ENCODE peak calls at places on chromosomes 11 and 22, in five cellular contexts. S is GM12878, K is HCT116, B is prostate gland, J is HepG2. N is an unnamed sample.

GRCh38 chr11:46373787-46374740 is 7.4 kb upstream of the MDK start:
- DNase-seq in S (no peak), K (no peak), B (no peak), J (no peak), N (no peak)

GRCh38 chr11:48108231-48109045 is 108.2 kb upstream of the OR4B1 start:
- DNase-seq in S (no peak), K (no peak), B (no peak), J (no peak), N (no peak)

GRCh38 chr11:123065634-123066033 is 3.7 kb upstream of the HSPA8 start:
- DNase-seq in S (no peak), K (no peak), B (no peak), J (no peak), N (no peak)

GRCh38 chr11:65655570-65656332 is 7.0 kb downstream of the RELA start:
- DNase-seq in S (no peak), K (no peak), B (no peak), J (no peak), N (no peak)

GRCh38 chr11:77505956-77506355 is 32.1 kb upstream of the PAK1 start:
- DNase-seq in S (no peak), K (no peak), B (peak), J (no peak), N (no peak)

GRCh38 chr11:4087551-4087950 is 7.0 kb upstream of the RRM1 start:
- DNase-seq in S (no peak), K (no peak), B (no peak), J (no peak), N (no peak)

GRCh38 chr11:117587416-117587815 is 209.6 kb downstream of the DSCAML1 start:
- DNase-seq in S (no peak), K (no peak), B (no peak), J (no peak), N (no peak)

GRCh38 chr11:46281374-46281831 is 3.9 kb downstream of the CREB3L1 start:
- DNase-seq in S (no peak), K (no peak), B (peak), J (no peak), N (no peak)

GRCh38 chr11:19872526-19873135 is 160.0 kb downstream of the NAV2 start:
- DNase-seq in S (no peak), K (no peak), B (no peak), J (no peak), N (no peak)

GRCh38 chr11:86918943-86919342 is 36.3 kb downstream of the FZD4 start:
- DNase-seq in S (no peak), K (no peak), B (no peak), J (no peak), N (no peak)

GRCh38 chr11:123475478-123475877 is 45.4 kb downstream of the GRAMD1B start:
- DNase-seq in S (no peak), K (no peak), B (no peak), J (no peak), N (no peak)

DNA sequence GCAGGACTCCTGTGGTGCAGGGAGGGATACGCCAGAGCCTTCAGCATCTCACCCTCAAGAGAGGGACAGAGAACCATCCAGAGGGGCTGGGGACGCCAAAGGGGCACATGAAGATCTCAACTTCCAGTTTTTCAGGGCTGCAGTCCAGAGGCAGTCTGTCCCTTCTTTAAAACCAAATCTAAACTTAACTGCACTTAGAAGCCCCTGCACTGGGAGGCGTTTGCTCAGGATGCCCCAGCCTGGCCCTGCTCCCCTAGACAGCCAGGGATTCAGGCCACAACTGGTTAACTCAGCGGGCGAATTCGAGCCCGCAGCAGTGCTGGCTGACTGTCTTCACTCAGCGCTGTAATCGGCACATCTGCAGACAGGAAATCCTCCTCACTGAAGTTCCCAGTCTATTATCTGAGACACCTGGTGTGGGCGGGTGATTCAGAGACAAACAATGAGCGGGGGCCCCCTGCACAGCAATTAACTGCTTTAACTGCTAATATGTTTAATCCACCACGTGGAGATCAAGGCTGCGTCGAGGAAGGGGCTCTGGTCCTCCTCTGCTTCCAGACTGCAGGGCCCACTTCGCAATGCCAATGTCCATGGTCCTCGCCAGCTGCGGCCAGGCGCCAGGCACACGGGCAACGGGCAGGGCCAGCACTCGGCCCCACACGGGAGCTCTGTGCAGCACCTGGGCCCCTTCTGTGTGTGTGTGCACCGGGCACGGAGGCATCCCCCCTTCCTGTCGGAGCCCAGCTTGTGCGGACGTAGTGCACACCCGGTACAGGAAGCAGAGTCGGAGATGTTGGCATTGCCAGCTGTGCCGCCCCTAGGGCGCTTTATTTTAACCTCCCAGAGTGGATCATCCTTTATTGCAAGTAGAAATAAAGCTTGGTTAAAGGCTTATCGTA is 36.9 kb upstream of the GNB1L start:
- DNase-seq in S (no peak), K (no peak), B (no peak), J (peak), N (peak)
- TF ChIP-seq POLR2A in S (peak), K (no peak), B (no peak), J (no peak), N (no peak)

GRCh38 chr11:133659542-133660201 is 127.4 kb upstream of the OPCML start:
- DNase-seq in S (peak), K (no peak), B (no peak), J (no peak), N (no peak)

GRCh38 chr11:133663135-133663534 is 130.8 kb upstream of the OPCML start:
- DNase-seq in S (no peak), K (no peak), B (no peak), J (no peak), N (no peak)

GRCh38 chr11:133661867-133662266 is 129.6 kb upstream of the OPCML start:
- DNase-seq in S (no peak), K (no peak), B (no peak), J (no peak), N (no peak)

GRCh38 chr11:133663586-133663985 is 131.3 kb upstream of the OPCML start:
- DNase-seq in S (no peak), K (no peak), B (no peak), J (no peak), N (no peak)

DNA sequence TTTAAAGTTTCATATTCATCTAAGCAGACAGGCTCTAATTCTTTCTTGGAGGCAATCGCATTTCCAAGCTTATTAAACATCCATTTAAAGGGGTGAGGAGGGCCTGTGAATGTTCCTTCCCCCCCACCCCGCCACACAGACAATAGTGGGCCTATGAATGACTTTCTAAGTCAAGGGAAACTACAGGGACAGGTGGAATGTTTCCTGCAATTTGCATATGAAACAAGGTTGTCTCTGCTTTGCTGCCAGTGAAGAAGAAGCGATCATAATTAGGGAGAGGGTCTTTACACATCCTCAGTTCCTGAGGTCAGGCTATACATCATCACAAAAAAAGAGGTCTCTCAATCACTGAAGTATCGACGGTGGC is 127.9 kb upstream of the OPCML start:
- DNase-seq in S (no peak), K (no peak), B (no peak), J (no peak), N (no peak)
- TF ChIP-seq POLR2A in S (no peak), K (no peak), B (no peak), J (no peak), N (no peak)

DNA sequence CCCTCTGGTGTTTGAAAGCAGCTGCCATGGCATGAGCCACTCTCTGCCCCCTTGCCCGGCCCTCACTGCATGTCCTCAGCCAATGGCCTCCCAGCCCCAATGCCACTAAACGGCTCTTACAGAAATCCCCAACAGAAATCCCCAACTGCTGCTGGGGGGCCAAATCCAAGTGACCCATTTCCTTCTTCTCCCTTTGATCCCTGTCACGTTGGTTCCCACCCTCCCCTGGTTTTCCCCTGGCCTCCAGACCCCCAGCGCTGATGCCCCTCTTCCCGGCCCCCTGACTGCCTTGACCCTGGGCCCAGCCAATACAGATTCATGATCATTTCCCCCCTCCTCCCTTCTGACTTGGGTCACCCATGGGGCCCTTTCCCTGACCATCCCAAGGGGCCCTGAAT is 30.9 kb downstream of the IGLL1 start:
- DNase-seq in S (no peak), K (no peak), B (no peak), J (no peak), N (no peak)
- TF ChIP-seq POLR2A in S (no peak), K (no peak), B (no peak), J (no peak), N (no peak)

DNA sequence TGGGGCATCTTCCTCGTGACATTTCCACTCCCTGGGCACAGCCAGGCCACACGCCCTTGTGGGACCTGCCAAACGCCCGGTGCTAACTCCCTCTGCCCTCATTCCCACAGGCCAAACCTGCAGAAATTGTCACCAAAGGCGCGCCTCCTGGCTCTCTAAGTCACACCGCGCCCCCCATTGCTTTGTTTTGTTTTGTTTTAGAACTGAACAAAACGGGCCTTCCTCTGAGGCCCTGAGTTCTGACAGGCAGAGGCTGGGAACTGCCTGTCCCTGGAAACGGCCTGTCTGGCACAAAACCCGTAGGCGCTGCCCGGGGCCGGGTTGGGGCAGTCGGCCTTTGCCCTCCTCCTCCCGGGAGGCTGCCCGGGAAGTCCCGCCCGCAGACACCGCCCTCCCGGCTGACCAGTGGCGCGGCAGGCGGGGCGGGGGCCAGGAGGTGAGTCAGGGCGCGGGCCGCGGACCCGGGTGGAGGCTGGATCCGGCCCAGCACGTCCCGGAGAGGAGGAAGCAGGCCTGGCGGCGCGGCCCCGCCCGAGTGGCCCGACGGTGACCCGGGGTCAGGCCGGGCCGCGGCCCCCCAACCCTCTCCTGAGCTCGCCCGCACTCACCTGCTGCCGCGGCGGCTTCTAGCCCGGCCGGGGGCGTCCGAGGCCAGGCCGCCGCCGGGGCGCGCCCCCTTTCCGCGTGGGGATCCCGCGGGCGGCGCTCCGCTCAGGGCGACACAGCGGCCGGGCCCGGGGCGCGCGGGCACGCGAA is 465 bp downstream of the SUN2 start:
- DNase-seq in S (no peak), K (no peak), B (peak), J (peak), N (peak)
- TF ChIP-seq POLR2A in S (no peak), K (no peak), B (peak), J (peak), N (no peak)

GRCh38 chr11:43053638-43054412 is 258.0 kb upstream of the API5 start:
- DNase-seq in S (no peak), K (no peak), B (no peak), J (no peak), N (no peak)
- TF ChIP-seq POLR2A in S (no peak), K (no peak), B (no peak), J (no peak), N (no peak)

N was measured in erythroblast.